ENCODE peak calls at places on chromosome 4, in five cellular contexts. U, X, Q, G and Y are unnamed samples. For H3K36me3, the result is how much of the 10 kb centered on the place peaks cover.

GRCh38 chr4:122045533-122045932 is 93.7 kb upstream of the TRPC3 start:
- DNase-seq in G (no peak), U (no peak), Q (no peak), X (no peak), Y (no peak)

GRCh38 chr4:183610033-183610432 is 49.0 kb downstream of the RWDD4 start:
- DNase-seq in U (no peak), G (no peak), Q (no peak), X (peak), Y (no peak)

GRCh38 chr4:14893713-14894112 is 108.6 kb upstream of the CPEB2 start:
- DNase-seq in U (no peak), X (no peak), Q (no peak), G (no peak), Y (no peak)

GRCh38 chr4:69126030-69126429 is 29.8 kb downstream of the UGT2B7 start:
- DNase-seq in X (no peak), U (no peak), Q (no peak), G (no peak), Y (no peak)

GRCh38 chr4:26780524-26780923 is 80.1 kb upstream of the STIM2 start:
- DNase-seq in Q (no peak), X (no peak), U (no peak), G (no peak), Y (no peak)

GRCh38 chr4:57077550-57078311 is 32.5 kb downstream of the IGFBP7 start:
- DNase-seq in U (no peak), Q (no peak), G (no peak), X (peak), Y (peak)

GRCh38 chr4:102504941-102505340 is 3.8 kb downstream of the NFKB1 start:
- DNase-seq in X (no peak), Q (no peak), U (no peak), G (no peak), Y (no peak)

GRCh38 chr4:7434766-7435150 is at the start of gene PSAPL1:
- DNase-seq in U (peak), G (peak), Q (no peak), X (peak), Y (peak)

GRCh38 chr4:41569957-41570356 is 32.0 kb downstream of the LIMCH1 start:
- DNase-seq in X (no peak), G (peak), U (peak), Q (peak), Y (no peak)

GRCh38 chr4:20251061-20251795 is 477 bp upstream of the SLIT2 start:
- DNase-seq in X (no peak), U (no peak), G (no peak), Q (no peak), Y (no peak)

GRCh38 chr4:24713604-24714003 is 81.8 kb upstream of the SOD3 start:
- DNase-seq in X (no peak), Q (no peak), G (no peak), U (no peak), Y (no peak)

GRCh38 chr4:85722401-85722800 is 247.5 kb downstream of the ARHGAP24 start:
- DNase-seq in X (no peak), G (no peak), U (no peak), Q (no peak), Y (no peak)

GRCh38 chr4:26830701-26831100 is 29.9 kb upstream of the STIM2 start:
- DNase-seq in G (no peak), X (no peak), U (no peak), Q (no peak), Y (no peak)

GRCh38 chr4:133474511-133474910 is 325.4 kb downstream of the PCDH10 start:
- DNase-seq in Q (no peak), X (peak), U (no peak), G (no peak), Y (no peak)

GRCh38 chr4:4397441-4397819 is 10.5 kb downstream of the NSG1 start:
- DNase-seq in X (no peak), G (no peak), Q (no peak), U (no peak), Y (no peak)

GRCh38 chr4:182766851-182767250 is 150.3 kb downstream of the DCTD start:
- DNase-seq in G (no peak), U (no peak), X (no peak), Q (no peak), Y (no peak)

GRCh38 chr4:153452661-153453378 is 13.3 kb upstream of the TMEM131L start:
- DNase-seq in U (no peak), G (peak), X (no peak), Q (no peak), Y (no peak)

GRCh38 chr4:58981828-58982227 is 1871.6 kb upstream of the IGFBP7 start:
- DNase-seq in Q (no peak), U (no peak), X (no peak), G (no peak), Y (no peak)

GRCh38 chr4:73250642-73251041 is 8.0 kb downstream of the ANKRD17 start:
- DNase-seq in G (no peak), X (no peak), Q (no peak), U (no peak), Y (no peak)

GRCh38 chr4:73248821-73249220 is 9.8 kb downstream of the ANKRD17 start:
- DNase-seq in X (no peak), U (no peak), G (no peak), Q (no peak), Y (no peak)

GRCh38 chr4:73245955-73246354 is 12.6 kb downstream of the ANKRD17 start:
- DNase-seq in G (no peak), Q (no peak), X (no peak), U (no peak), Y (no peak)

GRCh38 chr4:73248416-73248815 is 10.2 kb downstream of the ANKRD17 start:
- DNase-seq in G (no peak), Q (no peak), U (no peak), X (no peak), Y (no peak)

DNA sequence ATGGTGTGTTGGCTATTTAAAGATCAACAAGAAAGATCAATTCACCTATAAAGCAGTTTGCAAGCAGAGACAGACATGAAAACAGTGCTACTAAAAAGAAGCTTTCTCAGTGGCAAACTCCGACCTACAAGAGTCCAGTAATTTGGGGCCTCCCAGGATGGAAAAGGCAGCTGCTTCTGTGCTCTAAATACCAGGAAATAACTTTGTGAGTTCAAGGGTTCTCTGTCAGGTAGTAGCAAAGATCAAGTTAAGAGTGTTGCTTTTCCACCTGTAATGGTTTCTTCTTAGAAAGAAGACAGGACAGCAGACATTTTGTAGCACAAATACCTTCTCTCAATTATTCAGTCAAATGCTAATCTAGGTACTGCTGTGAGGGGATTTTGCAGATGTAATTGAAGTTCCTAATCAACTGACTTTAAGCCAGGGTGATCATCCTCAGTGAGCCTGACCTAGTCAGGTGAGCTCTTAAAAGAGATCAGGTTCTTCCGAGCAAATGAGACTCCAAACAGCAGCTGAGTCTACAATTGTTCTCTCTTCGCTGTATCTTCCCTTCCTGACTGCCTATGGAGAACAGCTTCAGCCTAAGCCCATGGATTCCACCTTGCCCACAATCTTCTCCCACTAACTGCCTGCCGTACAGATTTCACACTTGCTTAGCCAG is 13.5 kb downstream of the ANKRD17 start:
- DNase-seq in Q (no peak), G (no peak), U (no peak), X (peak), Y (no peak)
- H3K36me3 ChIP-seq in Q (under half), G (under half), U (under half), X (under half), Y (under half)

GRCh38 chr4:88745581-88746163 is 48.0 kb upstream of the NAP1L5 start:
- DNase-seq in U (no peak), Q (no peak), X (no peak), G (no peak), Y (no peak)
- H3K36me3 ChIP-seq in U (half or more), Q (half or more), X (under half), G (under half), Y (under half)

DNA sequence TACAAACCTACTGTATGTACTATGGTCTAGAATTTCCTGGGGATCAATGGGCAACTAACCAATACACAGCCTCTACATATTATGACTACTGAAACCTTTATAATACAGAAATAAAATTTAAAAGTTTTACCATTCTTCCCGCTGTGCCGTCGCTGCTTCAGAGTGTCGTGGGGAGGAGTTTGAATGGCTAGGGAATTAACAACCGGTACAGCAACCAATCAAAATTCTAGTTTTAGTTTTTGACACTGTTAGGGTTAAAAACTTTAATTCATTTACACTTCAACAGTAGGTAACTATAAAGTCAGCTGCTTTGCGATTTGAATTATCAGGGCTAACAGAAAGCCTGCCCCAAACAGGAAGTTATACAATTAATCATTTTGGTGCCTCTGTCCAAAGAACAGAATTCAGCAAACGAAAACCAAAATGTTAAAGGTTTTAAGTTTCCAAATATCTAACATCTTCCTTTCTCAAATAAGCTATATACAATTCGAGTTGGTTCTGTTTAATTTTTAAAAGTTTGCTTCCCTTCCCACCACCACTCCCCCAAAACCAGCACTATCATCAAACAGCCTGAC is 2.3 kb downstream of the HNRNPD start:
- DNase-seq in X (no peak), U (no peak), Q (no peak), G (no peak), Y (peak)
- H3K36me3 ChIP-seq in X (under half), U (under half), Q (under half), G (under half), Y (under half)

GRCh38 chr4:76741663-76742020 is 156.3 kb downstream of the SOWAHB start:
- DNase-seq in X (no peak), G (no peak), Q (no peak), U (no peak), Y (no peak)
- H3K36me3 ChIP-seq in X (under half), G (under half), Q (under half), U (under half), Y (under half)

GRCh38 chr4:39759569-39759968 is 61.6 kb downstream of the UBE2K start:
- DNase-seq in G (no peak), U (no peak), Q (no peak), X (peak), Y (no peak)
- H3K36me3 ChIP-seq in G (under half), U (half or more), Q (half or more), X (under half), Y (under half)

GRCh38 chr4:53866055-53866454 is 198.3 kb downstream of the CHIC2 start:
- DNase-seq in G (no peak), Q (no peak), U (no peak), X (no peak), Y (no peak)
- H3K36me3 ChIP-seq in G (under half), Q (under half), U (under half), X (under half), Y (under half)

GRCh38 chr4:65546882-65547281 is 123.4 kb downstream of the EPHA5 start:
- DNase-seq in U (no peak), Q (no peak), X (no peak), G (no peak), Y (no peak)

GRCh38 chr4:65550500-65550899 is 119.8 kb downstream of the EPHA5 start:
- DNase-seq in G (no peak), Q (no peak), U (no peak), X (no peak), Y (no peak)

GRCh38 chr4:65552071-65552470 is 118.2 kb downstream of the EPHA5 start:
- DNase-seq in G (peak), X (no peak), Q (no peak), U (no peak), Y (no peak)
- H3K36me3 ChIP-seq in G (under half), X (under half), Q (under half), U (under half), Y (under half)